ENCODE peak calls at places on chromosomes 2 and 18, in ten cellular contexts. U, Z, H, F, C, V, E, A, K and O are unnamed samples.

GRCh38 chr2:218262631-218263586 is 2.1 kb downstream of the GPBAR1 start:
- DNase-seq in U (no peak), Z (no peak), H (no peak), F (no peak), C (no peak), V (no peak), E (no peak), A (no peak), K (peak; percentile 69), O (no peak)

GRCh38 chr2:202510911-202511310 is 123.9 kb upstream of the FAM117B start:
- DNase-seq in U (no peak), Z (no peak), H (no peak), F (no peak), C (no peak), V (no peak), E (no peak), A (no peak), K (no peak), O (no peak)

GRCh38 chr18:24544141-24544498 is 83.7 kb downstream of the HRH4 start:
- DNase-seq in U (no peak), Z (no peak), H (no peak), F (no peak), C (peak; percentile 5), V (no peak), E (peak; percentile 40), A (no peak), K (no peak), O (no peak)

GRCh38 chr2:70469435-70469834 is 84.2 kb downstream of the TGFA start:
- DNase-seq in U (no peak), Z (no peak), H (no peak), F (no peak), C (no peak), V (no peak), E (no peak), A (no peak), K (no peak), O (no peak)

GRCh38 chr2:202185156-202185555 is 53.2 kb downstream of the SUMO1 start:
- DNase-seq in U (no peak), Z (no peak), H (no peak), F (no peak), C (no peak), V (no peak), E (no peak), A (no peak), K (no peak), O (no peak)

GRCh38 chr2:66538291-66538690 is 103.4 kb downstream of the MEIS1 start:
- DNase-seq in U (no peak), Z (no peak), H (no peak), F (no peak), C (no peak), V (no peak), E (no peak), A (no peak), K (no peak), O (no peak)

GRCh38 chr2:231670892-231671616 is 37.3 kb upstream of the PTMA start:
- DNase-seq in U (peak; percentile 42), Z (no peak), H (peak; percentile 87), F (peak; percentile 62), C (peak; percentile 51), V (peak; percentile 68), E (peak; percentile 31), A (no peak), K (peak; percentile 71), O (no peak)

GRCh38 chr18:7608174-7608550 is 41.0 kb downstream of the PTPRM start:
- DNase-seq in U (no peak), Z (no peak), H (no peak), F (no peak), C (no peak), V (no peak), E (no peak), A (no peak), K (no peak), O (no peak)

GRCh38 chr2:130728007-130728454 is 839 bp upstream of the GPR148 start:
- DNase-seq in U (peak; percentile 51), Z (no peak), H (peak; percentile 80), F (no peak), C (peak; percentile 20), V (peak; percentile 12), E (no peak), A (no peak), K (no peak), O (no peak)

GRCh38 chr2:61470965-61471904 is at the start of gene USP34:
- DNase-seq in U (peak; percentile 95), Z (peak; percentile 78), H (peak; percentile 100), F (peak; percentile 92), C (peak; percentile 94), V (peak; percentile 96), E (peak; percentile 88), A (peak; percentile 74), K (peak; percentile 97), O (peak; percentile 88)
- TF ChIP-seq POLR2A in U (peak; percentile 36), Z (peak; percentile 96), H (peak; percentile 86), F (peak; percentile 72), C (peak; percentile 87), V (peak; percentile 89), E (peak; percentile 93), A (peak; percentile 96), K (peak; percentile 79), O (peak; percentile 85)

DNA sequence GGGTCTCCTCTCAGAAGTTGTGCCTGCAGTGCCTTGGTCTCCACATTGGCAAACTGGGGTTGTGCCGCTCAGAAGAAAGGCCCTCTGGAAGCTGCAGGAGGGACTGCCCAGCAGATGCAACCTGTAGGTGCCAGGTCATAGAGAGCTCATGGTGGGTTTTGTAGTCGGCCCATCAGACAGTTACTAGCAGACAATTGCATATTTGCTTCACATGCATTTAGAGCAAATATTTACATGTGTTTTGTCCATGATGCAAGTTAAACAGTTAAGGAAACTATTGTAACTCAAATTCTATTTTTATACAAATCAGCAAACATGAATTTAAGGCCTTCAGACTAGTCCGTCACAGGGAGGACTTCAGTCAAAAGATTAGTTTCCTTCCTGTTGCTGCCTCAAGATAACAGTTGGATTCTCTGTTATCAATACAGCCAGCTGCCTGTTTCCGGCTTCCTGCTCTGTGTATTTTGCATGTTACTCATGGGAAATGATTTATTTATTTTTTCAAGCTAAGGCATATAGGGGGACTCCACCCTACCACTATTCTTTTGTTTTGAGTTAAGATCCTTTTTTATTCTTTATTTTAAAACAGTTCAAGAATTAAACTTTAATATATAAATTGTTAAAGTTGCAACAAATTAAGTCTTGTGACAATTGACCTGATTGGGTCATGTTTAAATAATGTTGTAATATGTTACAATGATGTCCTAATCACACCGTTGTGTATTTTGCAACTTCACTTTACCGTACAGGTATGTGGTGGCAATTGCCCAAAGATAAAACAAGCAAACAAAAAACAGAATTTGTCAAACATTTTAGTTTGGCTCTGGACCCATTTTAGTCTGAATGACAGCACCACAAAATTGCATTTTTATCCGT is 133.5 kb downstream of the SPTBN1 start:
- DNase-seq in U (peak; percentile 52), Z (no peak), H (no peak), F (peak; percentile 71), C (no peak), V (peak; percentile 55), E (peak; percentile 80), A (no peak), K (no peak), O (no peak)
- TF ChIP-seq POLR2A in U (no peak), Z (no peak), H (no peak), F (no peak), C (no peak), V (no peak), E (peak; percentile 6), A (no peak), K (no peak), O (no peak)

DNA sequence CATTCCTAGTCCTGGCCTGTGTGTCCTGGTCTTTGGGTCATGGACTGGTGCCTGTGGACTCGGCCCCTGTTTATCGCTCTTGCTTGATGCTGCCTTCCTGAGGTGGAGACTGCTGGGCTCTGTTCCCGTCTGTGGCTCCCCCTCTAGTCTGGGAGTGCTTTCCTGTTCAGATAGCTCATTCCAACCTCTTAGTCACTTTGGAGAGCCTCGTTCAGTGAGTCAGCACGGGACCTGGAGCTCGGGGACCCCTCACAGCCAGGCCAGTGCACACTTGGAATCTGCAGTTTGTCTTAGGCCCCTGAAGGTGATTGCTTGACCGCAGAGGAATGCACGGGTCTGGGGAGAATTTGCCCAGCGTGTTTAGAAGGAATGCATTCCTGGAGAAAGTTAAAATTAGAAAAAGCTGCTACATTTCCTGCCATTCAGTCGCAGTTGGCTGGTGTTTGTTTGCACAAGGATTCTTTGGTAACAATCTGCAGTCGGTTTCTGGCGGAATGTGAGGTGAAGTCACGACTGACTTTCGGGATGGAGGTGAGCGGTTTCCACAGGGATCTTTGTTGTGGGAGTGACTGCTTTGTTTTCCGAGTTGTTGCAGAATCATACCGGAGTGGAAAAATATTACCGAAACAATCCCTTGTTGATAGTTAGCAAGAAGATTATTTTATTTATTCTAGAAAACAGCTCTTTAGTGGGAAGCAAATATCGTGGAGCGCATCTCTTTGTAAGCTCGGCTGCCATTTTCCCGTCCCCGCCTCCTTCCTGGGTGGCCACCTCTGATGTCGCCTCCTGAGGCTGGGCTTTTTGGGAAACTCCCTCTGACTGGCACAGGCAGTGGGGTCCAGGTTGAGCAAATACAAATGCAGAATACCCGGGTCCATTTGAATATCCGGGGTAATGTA is 29.6 kb downstream of the SH3BP4 start:
- DNase-seq in U (peak; percentile 63), Z (no peak), H (no peak), F (no peak), C (peak; percentile 95), V (peak; percentile 47), E (no peak), A (no peak), K (peak; percentile 85), O (peak; percentile 81)
- TF ChIP-seq POLR2A in U (no peak), Z (no peak), H (no peak), F (no peak), C (peak; percentile 60), V (no peak), E (no peak), A (no peak), K (no peak), O (peak; percentile 18)

DNA sequence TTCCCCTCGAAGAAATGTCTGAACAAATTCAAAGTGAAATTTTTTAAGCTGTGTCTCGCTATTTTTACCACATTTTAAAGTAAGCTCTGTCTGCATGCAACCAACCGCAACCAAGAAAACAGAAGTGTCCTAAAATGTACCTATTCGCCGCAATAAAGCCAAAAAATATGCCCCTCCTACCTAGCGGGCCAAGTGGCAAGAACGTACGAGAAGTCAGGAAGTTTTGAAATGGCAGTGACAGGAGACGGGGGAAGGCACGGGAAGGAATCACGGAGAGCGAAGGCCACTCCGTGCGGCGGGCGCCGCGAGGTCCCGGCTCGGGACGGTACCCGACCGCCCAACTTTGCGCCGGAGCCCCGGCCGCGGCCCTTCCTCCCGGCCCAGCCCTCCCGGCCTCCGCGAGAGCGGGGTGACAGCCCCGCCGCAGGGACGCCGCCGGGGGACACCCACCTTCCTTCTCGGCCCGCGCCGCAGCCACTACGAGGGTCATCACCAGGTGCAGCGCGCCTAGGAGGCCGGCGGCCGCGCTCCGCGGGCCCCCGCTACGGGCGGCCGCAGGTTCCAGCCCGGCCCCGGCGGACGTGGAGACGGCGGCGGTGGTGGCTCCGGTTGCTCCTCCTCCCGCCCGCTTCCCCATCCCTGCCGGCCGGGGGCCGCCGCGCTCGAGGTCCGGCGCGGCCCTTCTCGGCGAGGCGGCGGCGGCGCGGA is 568 bp downstream of the TMEM131 start:
- DNase-seq in U (peak; percentile 52), Z (peak; percentile 50), H (peak; percentile 93), F (peak; percentile 64), C (peak; percentile 66), V (peak; percentile 56), E (peak; percentile 72), A (peak; percentile 49), K (peak; percentile 69), O (peak; percentile 44)
- TF ChIP-seq POLR2A in U (no peak), Z (peak; percentile 76), H (no peak), F (no peak), C (peak; percentile 71), V (peak; percentile 2), E (no peak), A (peak; percentile 56), K (no peak), O (peak; percentile 46)

GRCh38 chr2:54663424-54664030 is 59.9 kb upstream of the EML6 start:
- DNase-seq in U (no peak), Z (no peak), H (no peak), F (no peak), C (no peak), V (no peak), E (no peak), A (no peak), K (no peak), O (no peak)
- TF ChIP-seq POLR2A in U (no peak), Z (peak; percentile 30), H (no peak), F (no peak), C (no peak), V (no peak), E (no peak), A (no peak), K (no peak), O (no peak)